ENCODE peak calls at places on chromosomes 12 and 14, in seven cellular contexts. Z, Y, Q, N, G, T and W are unnamed samples. For H3K4me1 and H3K27me3, the result is how much of the 10 kb centered on the place peaks cover.

GRCh38 chr12:122483969-122484368 is 16.8 kb downstream of the ZCCHC8 start:
- DNase-seq in Z (no peak), Y (no peak), Q (no peak), N (no peak), G (no peak), T (no peak), W (no peak)

GRCh38 chr14:70052990-70053389 is 135.8 kb downstream of the SLC8A3 start:
- DNase-seq in Z (no peak), Y (no peak), Q (peak), N (no peak), G (peak), T (peak), W (no peak)

GRCh38 chr12:30962047-30962446 is 35.5 kb downstream of the TSPAN11 start:
- DNase-seq in Z (no peak), Y (no peak), Q (no peak), N (no peak), G (no peak), T (no peak), W (no peak)

GRCh38 chr12:124592050-124592449 is 24.6 kb upstream of the NCOR2 start:
- DNase-seq in Z (no peak), Y (no peak), Q (no peak), N (no peak), G (no peak), T (peak), W (no peak)

GRCh38 chr14:84750763-84751554 is 779.0 kb upstream of the FLRT2 start:
- DNase-seq in Z (no peak), Y (no peak), Q (peak), N (no peak), G (no peak), T (peak), W (no peak)

GRCh38 chr12:91007531-91008290 is 2.9 kb upstream of the EPYC start:
- DNase-seq in Z (no peak), Y (no peak), Q (no peak), N (no peak), G (no peak), T (no peak), W (no peak)

GRCh38 chr12:46362895-46363581 is 9.5 kb downstream of the SLC38A2 start:
- DNase-seq in Z (no peak), Y (no peak), Q (no peak), N (no peak), G (no peak), T (peak), W (no peak)

GRCh38 chr12:65121049-65121955 is at the start of gene WIF1:
- DNase-seq in Z (no peak), Y (no peak), Q (peak), N (peak), G (peak), T (peak), W (no peak)

GRCh38 chr14:76456200-76456599 is 80.3 kb downstream of the ESRRB start:
- DNase-seq in Z (no peak), Y (peak), Q (peak), N (no peak), G (peak), T (peak), W (no peak)

GRCh38 chr12:113088971-113089756 is 32.6 kb downstream of the DTX1 start:
- DNase-seq in Z (no peak), Y (no peak), Q (no peak), N (no peak), G (no peak), T (no peak), W (no peak)

GRCh38 chr12:42638011-42638410 is 48.5 kb upstream of the PRICKLE1 start:
- DNase-seq in Z (no peak), Y (no peak), Q (no peak), N (no peak), G (no peak), T (no peak), W (no peak)

GRCh38 chr14:99173086-99173485 is 98.9 kb downstream of the BCL11B start:
- DNase-seq in Z (no peak), Y (no peak), Q (no peak), N (no peak), G (no peak), T (no peak), W (no peak)

GRCh38 chr12:107399061-107399460 is 286.5 kb upstream of the PWP1 start:
- DNase-seq in Z (no peak), Y (no peak), Q (no peak), N (no peak), G (peak), T (no peak), W (no peak)

GRCh38 chr12:116609715-116610114 is 50.5 kb downstream of the MAP1LC3B2 start:
- DNase-seq in Z (no peak), Y (no peak), Q (no peak), N (no peak), G (peak), T (no peak), W (no peak)

GRCh38 chr14:95487669-95488084 is 28.8 kb downstream of the SYNE3 start:
- DNase-seq in Z (no peak), Y (no peak), Q (no peak), N (no peak), G (no peak), T (no peak), W (no peak)

GRCh38 chr14:74491952-74492351 is 1.2 kb downstream of the NPC2 start:
- DNase-seq in Z (peak), Y (no peak), Q (peak), N (no peak), G (peak), T (peak), W (no peak)

GRCh38 chr12:116435984-116436383 is 123.2 kb upstream of the MAP1LC3B2 start:
- DNase-seq in Z (no peak), Y (no peak), Q (no peak), N (no peak), G (no peak), T (no peak), W (no peak)

GRCh38 chr12:12319501-12320322 is 30.3 kb downstream of the MANSC1 start:
- DNase-seq in Z (no peak), Y (no peak), Q (peak), N (no peak), G (no peak), T (peak), W (no peak)

GRCh38 chr14:64337901-64338615 is 43.9 kb upstream of the ESR2 start:
- DNase-seq in Z (peak), Y (no peak), Q (peak), N (no peak), G (peak), T (peak), W (no peak)

GRCh38 chr12:6957741-6958608 is 6.8 kb downstream of the PTPN6 start:
- DNase-seq in Z (no peak), Y (no peak), Q (no peak), N (no peak), G (no peak), T (no peak), W (no peak)

GRCh38 chr12:16568873-16569272 is 37.1 kb downstream of the LMO3 start:
- DNase-seq in Z (no peak), Y (no peak), Q (no peak), N (no peak), G (no peak), T (peak), W (no peak)

GRCh38 chr14:91520138-91520537 is 10.0 kb upstream of the PPP4R3A start:
- DNase-seq in Z (no peak), Y (no peak), Q (no peak), N (no peak), G (no peak), T (no peak), W (no peak)

GRCh38 chr12:106144847-106145246 is 6.1 kb upstream of the NUAK1 start:
- DNase-seq in Z (no peak), Y (no peak), Q (no peak), N (no peak), G (no peak), T (no peak), W (no peak)

GRCh38 chr12:106147956-106148355 is 9.2 kb upstream of the NUAK1 start:
- DNase-seq in Z (peak), Y (peak), Q (no peak), N (no peak), G (no peak), T (no peak), W (peak)

GRCh38 chr12:106146987-106147386 is 8.2 kb upstream of the NUAK1 start:
- DNase-seq in Z (no peak), Y (no peak), Q (no peak), N (no peak), G (no peak), T (no peak), W (no peak)

GRCh38 chr12:106142591-106143261 is 4.0 kb upstream of the NUAK1 start:
- DNase-seq in Z (no peak), Y (no peak), Q (no peak), N (no peak), G (no peak), T (no peak), W (no peak)

DNA sequence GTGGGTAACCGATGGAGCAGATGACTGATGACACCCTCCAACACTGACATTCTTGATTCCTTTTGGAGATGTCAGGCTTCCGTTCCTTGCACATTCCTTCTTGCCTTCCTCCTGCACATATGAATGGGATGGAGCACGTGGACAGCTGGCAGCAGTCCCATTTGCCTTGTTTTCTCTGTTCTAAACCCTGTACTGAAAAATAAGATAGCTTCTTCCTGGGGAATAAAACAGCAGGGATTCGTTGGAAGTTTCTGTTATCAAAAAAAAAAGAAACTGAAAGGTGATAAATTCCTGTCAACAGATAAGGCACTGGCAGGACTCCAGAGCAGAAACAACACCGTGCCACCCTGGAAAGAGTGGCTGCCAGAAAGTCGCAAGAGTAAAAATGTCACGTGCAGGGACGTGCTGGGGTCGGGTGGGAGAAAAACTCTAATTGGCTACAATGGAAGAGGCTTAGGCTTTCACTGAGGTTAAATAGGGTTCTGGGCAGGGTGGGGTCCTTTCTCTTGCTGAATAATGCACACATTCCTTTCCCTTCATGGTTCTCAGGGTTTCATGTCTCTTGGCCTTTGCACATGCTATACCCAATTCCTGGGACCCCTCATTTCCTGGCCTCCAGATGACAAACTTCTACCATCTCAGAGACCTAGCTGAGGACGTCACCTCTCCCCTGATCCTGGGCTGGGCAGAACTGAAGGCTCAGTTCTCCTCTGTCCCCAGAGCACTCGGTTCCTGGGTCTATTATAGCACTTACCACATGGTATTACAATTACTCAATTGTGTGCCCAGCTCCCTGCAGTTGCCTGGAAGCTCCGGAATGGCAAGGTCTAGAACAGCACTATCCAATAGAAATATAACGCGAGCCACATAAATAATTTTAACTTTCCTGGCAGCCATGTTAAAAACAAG is 7.0 kb upstream of the NUAK1 start:
- DNase-seq in Z (no peak), Y (peak), Q (no peak), N (no peak), G (no peak), T (peak), W (no peak)
- H3K4me1 ChIP-seq in Z (under half), Y (half or more), Q (under half), N (under half), G (under half), T (half or more), W (under half)

GRCh38 chr12:53972722-53973092 is 219 bp upstream of the HOXC11 start:
- DNase-seq in Z (no peak), Y (no peak), Q (no peak), N (no peak), G (no peak), T (no peak), W (no peak)
- H3K27me3 ChIP-seq in Z (under half), Y (half or more), Q (half or more), N (under half), G (half or more), T (half or more), W (under half)

DNA sequence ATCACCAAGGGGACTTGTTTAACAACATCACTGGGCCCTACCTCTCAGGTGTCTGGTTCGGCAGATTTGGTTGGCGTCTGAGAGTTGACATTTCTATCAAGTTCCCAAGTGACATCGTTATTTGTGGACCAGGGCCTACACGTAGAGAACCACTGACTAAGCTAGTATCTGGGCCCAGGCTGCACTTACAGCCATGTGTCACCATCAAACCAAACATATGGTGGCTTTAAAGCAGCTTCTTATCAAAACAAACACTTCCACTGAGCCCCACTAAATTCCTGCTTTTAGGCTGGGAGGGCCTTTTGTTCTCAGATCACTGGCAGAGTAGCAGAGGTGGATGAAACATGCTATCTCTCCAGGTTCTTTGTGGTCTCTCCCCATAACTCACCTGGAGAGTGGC is 220.5 kb downstream of the PELI2 start:
- DNase-seq in Z (no peak), Y (no peak), Q (no peak), N (no peak), G (no peak), T (no peak), W (no peak)
- TF ChIP-seq CTCF in Z (no peak), Y (no peak), Q (no peak), N (no peak), G (no peak), T (no peak), W (no peak)

GRCh38 chr12:50538178-50538577 is 33.4 kb downstream of the DIP2B start:
- DNase-seq in Z (peak), Y (no peak), Q (no peak), N (no peak), G (no peak), T (no peak), W (no peak)
- H3K4me1 ChIP-seq in Z (under half), Y (under half), Q (under half), N (under half), G (under half), T (under half), W (under half)

GRCh38 chr14:104688755-104689619 is at the start of gene INF2:
- DNase-seq in Z (no peak), Y (peak), Q (peak), N (no peak), G (peak), T (peak), W (no peak)
- H3K27me3 ChIP-seq in Z (under half), Y (under half), Q (under half), N (under half), G (under half), T (under half), W (under half)

GRCh38 chr12:66709444-66709773 is 30.5 kb upstream of the GRIP1 start:
- DNase-seq in Z (no peak), Y (no peak), Q (no peak), N (no peak), G (no peak), T (no peak), W (no peak)
- TF ChIP-seq CTCF in Z (no peak), Y (no peak), Q (no peak), N (no peak), G (no peak), T (no peak), W (no peak)

DNA sequence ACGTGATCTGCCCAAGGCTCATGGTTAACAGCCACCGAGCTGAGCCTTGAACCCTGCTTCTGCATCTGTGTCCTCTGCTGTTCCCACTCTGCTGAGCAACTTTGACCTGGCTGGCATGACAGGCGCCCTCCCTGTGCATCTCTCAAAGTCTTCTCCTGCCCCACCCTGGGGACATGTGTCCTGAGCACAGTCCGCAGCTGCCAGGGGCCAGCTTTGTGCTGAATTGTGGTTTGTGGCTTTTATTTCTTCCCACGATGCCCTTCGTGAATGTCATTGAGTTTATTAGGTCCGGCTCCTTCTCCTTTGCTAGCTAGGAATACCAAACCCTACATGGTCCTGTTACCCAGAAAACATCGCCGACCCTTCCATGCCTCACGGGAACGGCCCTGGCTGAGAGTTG is 161.0 kb downstream of the TSPAN9 start:
- DNase-seq in Z (no peak), Y (no peak), Q (no peak), N (no peak), G (no peak), T (no peak), W (no peak)
- H3K4me1 ChIP-seq in Z (under half), Y (half or more), Q (under half), N (under half), G (under half), T (under half), W (under half)

GRCh38 chr14:37600880-37601741 is 5.7 kb downstream of the TTC6 start:
- DNase-seq in Z (no peak), Y (no peak), Q (no peak), N (no peak), G (no peak), T (no peak), W (no peak)

GRCh38 chr14:37602605-37603453 is 7.4 kb downstream of the TTC6 start:
- DNase-seq in Z (no peak), Y (no peak), Q (no peak), N (no peak), G (no peak), T (no peak), W (no peak)

GRCh38 chr14:37599527-37600368 is 4.3 kb downstream of the TTC6 start:
- DNase-seq in Z (no peak), Y (no peak), Q (peak), N (no peak), G (peak), T (no peak), W (no peak)

GRCh38 chr14:37601849-37602248 is 6.4 kb downstream of the TTC6 start:
- DNase-seq in Z (no peak), Y (no peak), Q (no peak), N (no peak), G (no peak), T (no peak), W (no peak)

DNA sequence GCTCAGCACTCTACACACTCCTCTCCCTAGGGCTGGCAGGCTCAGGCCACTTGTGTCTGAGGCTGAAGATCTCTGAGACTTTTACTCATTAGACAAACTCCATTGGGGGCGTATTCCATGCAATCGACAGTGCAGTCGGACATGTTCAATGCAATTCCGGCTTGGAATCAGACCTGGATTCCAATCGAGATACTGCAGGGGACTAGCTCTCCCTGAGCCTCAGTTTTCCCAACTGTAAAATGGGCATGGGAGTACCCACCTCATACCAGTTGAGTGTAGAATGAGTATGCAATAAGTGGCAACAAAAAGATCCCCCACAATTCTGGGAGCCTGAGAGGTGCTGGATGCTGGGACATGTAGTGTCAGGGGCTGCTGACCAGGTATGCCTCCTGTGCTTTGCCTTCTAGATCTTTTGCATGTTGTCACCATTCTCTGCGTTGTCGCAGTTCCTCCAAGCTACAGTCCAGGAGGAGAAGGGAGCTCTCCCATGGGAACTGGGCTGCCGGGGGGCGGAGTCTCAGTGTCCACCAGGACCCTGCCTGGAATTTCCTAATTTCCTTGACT is 8.3 kb downstream of the TTC6 start:
- DNase-seq in Z (no peak), Y (no peak), Q (no peak), N (no peak), G (no peak), T (no peak), W (no peak)
- H3K27me3 ChIP-seq in Z (half or more), Y (half or more), Q (half or more), N (under half), G (half or more), T (half or more), W (under half)

DNA sequence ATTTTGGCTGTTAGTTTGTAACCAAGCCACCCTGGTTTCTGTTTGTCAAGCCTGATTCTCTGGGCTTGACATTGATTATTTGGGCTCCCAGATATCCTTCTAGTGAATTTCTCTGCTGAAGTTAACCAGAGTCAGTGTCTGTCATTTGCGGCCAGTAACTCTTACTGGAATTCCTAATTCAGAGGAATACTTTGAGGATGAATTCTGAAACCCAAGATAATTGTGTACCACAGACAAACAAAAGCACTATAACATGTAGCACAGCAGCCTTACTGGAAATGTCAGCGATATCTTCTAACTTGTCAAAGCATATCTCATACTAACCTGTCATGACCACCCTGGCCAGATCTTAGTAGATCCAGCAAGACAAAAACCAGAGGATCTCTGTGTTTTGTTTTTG is 84.4 kb upstream of the HIF1A start:
- DNase-seq in Z (no peak), Y (no peak), Q (no peak), N (no peak), G (no peak), T (no peak), W (no peak)
- TF ChIP-seq CTCF in Z (no peak), Y (no peak), Q (no peak), N (no peak), G (no peak), T (no peak), W (no peak)

GRCh38 chr12:104738371-104738710 is 219.7 kb downstream of the SLC41A2 start:
- DNase-seq in Z (no peak), Y (no peak), Q (no peak), N (no peak), G (no peak), T (no peak), W (no peak)

GRCh38 chr12:104736307-104736706 is 221.8 kb downstream of the SLC41A2 start:
- DNase-seq in Z (no peak), Y (no peak), Q (peak), N (no peak), G (no peak), T (peak), W (no peak)

GRCh38 chr12:104738841-104739642 is 219.0 kb downstream of the SLC41A2 start:
- DNase-seq in Z (no peak), Y (no peak), Q (no peak), N (no peak), G (no peak), T (no peak), W (no peak)

GRCh38 chr12:104737113-104737512 is 221.0 kb downstream of the SLC41A2 start:
- DNase-seq in Z (no peak), Y (no peak), Q (no peak), N (no peak), G (no peak), T (no peak), W (no peak)

GRCh38 chr12:104737682-104738370 is 220.3 kb downstream of the SLC41A2 start:
- DNase-seq in Z (no peak), Y (no peak), Q (no peak), N (no peak), G (peak), T (no peak), W (no peak)
- H3K4me1 ChIP-seq in Z (under half), Y (under half), Q (under half), N (under half), G (under half), T (under half), W (under half)